ENCODE peak calls at places on chromosome X, in five cellular contexts. One of them, this sample, is unnamed.

GRCh38 chrX:46837543-46838481 is 969 bp downstream of the RP2 start:
- DNase-seq in DMS153: no peak
- DNase-seq in anterior cingulate cortex: no peak
- DNase-seq in activated naive CD4-positive, alpha-beta T cell treated with anti-CD3 and anti-CD28 coated beads, Interleukin-2, amount 50 U/mL, for 72 hours: no peak
- DNase-seq in HCT116: no peak
- DNase-seq in this sample: no peak

GRCh38 chrX:73851014-73852009 is 288.3 kb downstream of the CHIC1 start:
- DNase-seq in DMS153: no peak
- DNase-seq in anterior cingulate cortex: no peak
- DNase-seq in activated naive CD4-positive, alpha-beta T cell treated with anti-CD3 and anti-CD28 coated beads, Interleukin-2, amount 50 U/mL, for 72 hours: no peak
- DNase-seq in HCT116: no peak
- DNase-seq in this sample: peak

GRCh38 chrX:72465882-72466281 is 106.8 kb downstream of the HDAC8 start:
- DNase-seq in DMS153: no peak
- DNase-seq in anterior cingulate cortex: no peak
- DNase-seq in activated naive CD4-positive, alpha-beta T cell treated with anti-CD3 and anti-CD28 coated beads, Interleukin-2, amount 50 U/mL, for 72 hours: no peak
- DNase-seq in HCT116: no peak
- DNase-seq in this sample: peak

GRCh38 chrX:68697465-68698125 is 50.1 kb downstream of the STARD8 start:
- DNase-seq in DMS153: no peak
- DNase-seq in anterior cingulate cortex: no peak
- DNase-seq in activated naive CD4-positive, alpha-beta T cell treated with anti-CD3 and anti-CD28 coated beads, Interleukin-2, amount 50 U/mL, for 72 hours: no peak
- DNase-seq in HCT116: no peak
- DNase-seq in this sample: peak

GRCh38 chrX:135512508-135513139 is 7.8 kb upstream of the INTS6L start:
- DNase-seq in DMS153: no peak
- DNase-seq in anterior cingulate cortex: no peak
- DNase-seq in activated naive CD4-positive, alpha-beta T cell treated with anti-CD3 and anti-CD28 coated beads, Interleukin-2, amount 50 U/mL, for 72 hours: no peak
- DNase-seq in HCT116: no peak
- DNase-seq in this sample: no peak

GRCh38 chrX:153685751-153686676 is 1.7 kb upstream of the SLC6A8 start:
- DNase-seq in DMS153: no peak
- DNase-seq in anterior cingulate cortex: no peak
- DNase-seq in activated naive CD4-positive, alpha-beta T cell treated with anti-CD3 and anti-CD28 coated beads, Interleukin-2, amount 50 U/mL, for 72 hours: no peak
- DNase-seq in HCT116: no peak
- DNase-seq in this sample: peak

GRCh38 chrX:10022580-10023245 is 55.6 kb downstream of the CLDN34 start:
- DNase-seq in DMS153: no peak
- DNase-seq in anterior cingulate cortex: no peak
- DNase-seq in activated naive CD4-positive, alpha-beta T cell treated with anti-CD3 and anti-CD28 coated beads, Interleukin-2, amount 50 U/mL, for 72 hours: no peak
- DNase-seq in HCT116: no peak
- DNase-seq in this sample: no peak

GRCh38 chrX:39967348-39967747 is 130.4 kb downstream of the BCOR start:
- DNase-seq in DMS153: no peak
- DNase-seq in anterior cingulate cortex: no peak
- DNase-seq in activated naive CD4-positive, alpha-beta T cell treated with anti-CD3 and anti-CD28 coated beads, Interleukin-2, amount 50 U/mL, for 72 hours: no peak
- DNase-seq in HCT116: no peak
- DNase-seq in this sample: no peak

GRCh38 chrX:48695524-48695875 is 1.0 kb upstream of the SUV39H1 start:
- DNase-seq in DMS153: no peak
- DNase-seq in anterior cingulate cortex: no peak
- DNase-seq in activated naive CD4-positive, alpha-beta T cell treated with anti-CD3 and anti-CD28 coated beads, Interleukin-2, amount 50 U/mL, for 72 hours: no peak
- DNase-seq in HCT116: no peak
- DNase-seq in this sample: no peak

GRCh38 chrX:73850124-73851013 is 287.4 kb downstream of the CHIC1 start:
- DNase-seq in DMS153: no peak
- DNase-seq in anterior cingulate cortex: no peak
- DNase-seq in activated naive CD4-positive, alpha-beta T cell treated with anti-CD3 and anti-CD28 coated beads, Interleukin-2, amount 50 U/mL, for 72 hours: no peak
- DNase-seq in HCT116: peak
- DNase-seq in this sample: peak

GRCh38 chrX:150038356-150038755 is 100.1 kb upstream of the EOLA2 start:
- DNase-seq in DMS153: no peak
- DNase-seq in anterior cingulate cortex: no peak
- DNase-seq in activated naive CD4-positive, alpha-beta T cell treated with anti-CD3 and anti-CD28 coated beads, Interleukin-2, amount 50 U/mL, for 72 hours: no peak
- DNase-seq in HCT116: no peak
- DNase-seq in this sample: no peak

GRCh38 chrX:13128104-13128503 is 83.7 kb upstream of the FAM9C start:
- DNase-seq in DMS153: no peak
- DNase-seq in anterior cingulate cortex: no peak
- DNase-seq in activated naive CD4-positive, alpha-beta T cell treated with anti-CD3 and anti-CD28 coated beads, Interleukin-2, amount 50 U/mL, for 72 hours: no peak
- DNase-seq in HCT116: no peak
- DNase-seq in this sample: no peak

GRCh38 chrX:134520860-134521390 is 61.0 kb downstream of the HPRT1 start:
- DNase-seq in DMS153: peak
- DNase-seq in anterior cingulate cortex: no peak
- DNase-seq in activated naive CD4-positive, alpha-beta T cell treated with anti-CD3 and anti-CD28 coated beads, Interleukin-2, amount 50 U/mL, for 72 hours: no peak
- DNase-seq in HCT116: peak
- DNase-seq in this sample: peak

GRCh38 chrX:155086202-155086840 is 15.0 kb downstream of the BRCC3 start:
- DNase-seq in DMS153: no peak
- DNase-seq in anterior cingulate cortex: no peak
- DNase-seq in activated naive CD4-positive, alpha-beta T cell treated with anti-CD3 and anti-CD28 coated beads, Interleukin-2, amount 50 U/mL, for 72 hours: peak
- DNase-seq in HCT116: peak
- DNase-seq in this sample: peak

GRCh38 chrX:119516157-119516702 is 48.0 kb downstream of the SLC25A5 start:
- DNase-seq in DMS153: peak
- DNase-seq in anterior cingulate cortex: no peak
- DNase-seq in activated naive CD4-positive, alpha-beta T cell treated with anti-CD3 and anti-CD28 coated beads, Interleukin-2, amount 50 U/mL, for 72 hours: peak
- DNase-seq in HCT116: peak
- DNase-seq in this sample: peak

GRCh38 chrX:151753313-151754041 is 18.9 kb downstream of the CNGA2 start:
- DNase-seq in DMS153: peak
- DNase-seq in anterior cingulate cortex: peak
- DNase-seq in activated naive CD4-positive, alpha-beta T cell treated with anti-CD3 and anti-CD28 coated beads, Interleukin-2, amount 50 U/mL, for 72 hours: peak
- DNase-seq in HCT116: peak
- DNase-seq in this sample: peak

GRCh38 chrX:15215366-15215765 is 54.5 kb downstream of the ASB9 start:
- DNase-seq in DMS153: no peak
- DNase-seq in anterior cingulate cortex: no peak
- DNase-seq in activated naive CD4-positive, alpha-beta T cell treated with anti-CD3 and anti-CD28 coated beads, Interleukin-2, amount 50 U/mL, for 72 hours: no peak
- DNase-seq in HCT116: no peak
- DNase-seq in this sample: no peak

GRCh38 chrX:65300104-65300809 is 234.3 kb downstream of the LAS1L start:
- DNase-seq in DMS153: no peak
- DNase-seq in anterior cingulate cortex: no peak
- DNase-seq in activated naive CD4-positive, alpha-beta T cell treated with anti-CD3 and anti-CD28 coated beads, Interleukin-2, amount 50 U/mL, for 72 hours: no peak
- DNase-seq in HCT116: no peak
- DNase-seq in this sample: no peak

GRCh38 chrX:15525664-15526416 is 25.2 kb downstream of the BMX start:
- DNase-seq in DMS153: peak
- DNase-seq in anterior cingulate cortex: no peak
- DNase-seq in activated naive CD4-positive, alpha-beta T cell treated with anti-CD3 and anti-CD28 coated beads, Interleukin-2, amount 50 U/mL, for 72 hours: no peak
- DNase-seq in HCT116: no peak
- DNase-seq in this sample: no peak

GRCh38 chrX:20300822-20301221 is 34.1 kb upstream of the RPS6KA3 start:
- DNase-seq in DMS153: no peak
- DNase-seq in anterior cingulate cortex: no peak
- DNase-seq in activated naive CD4-positive, alpha-beta T cell treated with anti-CD3 and anti-CD28 coated beads, Interleukin-2, amount 50 U/mL, for 72 hours: no peak
- DNase-seq in HCT116: no peak
- DNase-seq in this sample: no peak

GRCh38 chrX:155211208-155211607 is 5.1 kb upstream of the VBP1 start:
- DNase-seq in DMS153: no peak
- DNase-seq in anterior cingulate cortex: no peak
- DNase-seq in activated naive CD4-positive, alpha-beta T cell treated with anti-CD3 and anti-CD28 coated beads, Interleukin-2, amount 50 U/mL, for 72 hours: no peak
- DNase-seq in HCT116: no peak
- DNase-seq in this sample: no peak

GRCh38 chrX:9988762-9989161 is 21.6 kb downstream of the CLDN34 start:
- DNase-seq in DMS153: no peak
- DNase-seq in anterior cingulate cortex: no peak
- DNase-seq in activated naive CD4-positive, alpha-beta T cell treated with anti-CD3 and anti-CD28 coated beads, Interleukin-2, amount 50 U/mL, for 72 hours: no peak
- DNase-seq in HCT116: no peak
- DNase-seq in this sample: no peak

GRCh38 chrX:40746536-40746935 is 11.2 kb upstream of the MED14 start:
- DNase-seq in DMS153: no peak
- DNase-seq in anterior cingulate cortex: no peak
- DNase-seq in activated naive CD4-positive, alpha-beta T cell treated with anti-CD3 and anti-CD28 coated beads, Interleukin-2, amount 50 U/mL, for 72 hours: no peak
- DNase-seq in HCT116: no peak
- DNase-seq in this sample: no peak

GRCh38 chrX:142601792-142602191 is 396.7 kb upstream of the MAGEC2 start:
- DNase-seq in DMS153: no peak
- DNase-seq in anterior cingulate cortex: no peak
- DNase-seq in activated naive CD4-positive, alpha-beta T cell treated with anti-CD3 and anti-CD28 coated beads, Interleukin-2, amount 50 U/mL, for 72 hours: no peak
- DNase-seq in HCT116: no peak
- DNase-seq in this sample: no peak

GRCh38 chrX:9137152-9137551 is 103.2 kb upstream of the FAM9B start:
- DNase-seq in DMS153: no peak
- DNase-seq in anterior cingulate cortex: no peak
- DNase-seq in activated naive CD4-positive, alpha-beta T cell treated with anti-CD3 and anti-CD28 coated beads, Interleukin-2, amount 50 U/mL, for 72 hours: no peak
- DNase-seq in HCT116: no peak
- DNase-seq in this sample: no peak

GRCh38 chrX:47235691-47236103 is 2.9 kb downstream of the USP11 start:
- DNase-seq in DMS153: no peak
- DNase-seq in anterior cingulate cortex: no peak
- DNase-seq in activated naive CD4-positive, alpha-beta T cell treated with anti-CD3 and anti-CD28 coated beads, Interleukin-2, amount 50 U/mL, for 72 hours: no peak
- DNase-seq in HCT116: no peak
- DNase-seq in this sample: no peak